ENCODE peak calls at places on chromosomes 12 and 14, in six cellular contexts. P is CD4-positive, CD25-positive, alpha-beta regulatory T cell; F is tibial nerve; Q is tibial artery; G is mesenchymal stem cell; E is GM23248. W is an unnamed sample. For H3K4me1, the result is how much of the 10 kb centered on the place peaks cover.

GRCh38 chr14:94026886-94027469 is 838 bp downstream of the OTUB2 start:
- DNase-seq in P (no peak), F (no peak), Q (no peak), G (no peak), E (no peak), W (no peak)

GRCh38 chr12:62190921-62191746 is 69.1 kb upstream of the USP15 start:
- DNase-seq in P (peak), F (no peak), Q (no peak), G (no peak), E (peak), W (peak)

GRCh38 chr14:80316426-80316825 is 105.1 kb upstream of the DIO2 start:
- DNase-seq in P (no peak), F (no peak), Q (no peak), G (no peak), E (peak), W (no peak)

GRCh38 chr12:58364389-58365086 is 423.2 kb downstream of the ATP23 start:
- DNase-seq in P (no peak), F (no peak), Q (no peak), G (peak), E (peak), W (no peak)

GRCh38 chr12:68884251-68884650 is 48.7 kb downstream of the CPM start:
- DNase-seq in P (no peak), F (no peak), Q (no peak), G (no peak), E (no peak), W (no peak)

GRCh38 chr14:81435578-81436295 is 35.6 kb upstream of the STON2 start:
- DNase-seq in P (no peak), F (no peak), Q (peak), G (peak), E (peak), W (peak)

GRCh38 chr12:17528394-17528793 is 561.6 kb downstream of the RERGL start:
- DNase-seq in P (no peak), F (no peak), Q (no peak), G (no peak), E (no peak), W (no peak)

GRCh38 chr14:97688626-97689336 is 891.6 kb downstream of the VRK1 start:
- DNase-seq in P (no peak), F (no peak), Q (no peak), G (no peak), E (no peak), W (no peak)

GRCh38 chr14:46108228-46108627 is 543.4 kb downstream of the RPL10L start:
- DNase-seq in P (no peak), F (no peak), Q (no peak), G (no peak), E (no peak), W (no peak)

GRCh38 chr12:7917392-7918267 is 18.4 kb downstream of the SLC2A3 start:
- DNase-seq in P (no peak), F (no peak), Q (no peak), G (peak), E (no peak), W (peak)

GRCh38 chr14:102097441-102098135 is 10.7 kb upstream of the HSP90AA1 start:
- DNase-seq in P (no peak), F (no peak), Q (no peak), G (no peak), E (no peak), W (no peak)

GRCh38 chr14:33943081-33943480 is 7.8 kb downstream of the EGLN3 start:
- DNase-seq in P (no peak), F (no peak), Q (no peak), G (no peak), E (no peak), W (no peak)

GRCh38 chr14:98183556-98183955 is 1088.4 kb downstream of the BCL11B start:
- DNase-seq in P (no peak), F (no peak), Q (no peak), G (no peak), E (no peak), W (no peak)

GRCh38 chr12:114817491-114818440 is 133.8 kb upstream of the TBX3 start:
- DNase-seq in P (no peak), F (no peak), Q (no peak), G (no peak), E (no peak), W (no peak)

GRCh38 chr14:20681348-20682126 is 2.8 kb upstream of the RNASE4 start:
- DNase-seq in P (peak), F (peak), Q (peak), G (peak), E (peak), W (peak)

GRCh38 chr12:11823043-11823442 is 173.6 kb downstream of the ETV6 start:
- DNase-seq in P (no peak), F (no peak), Q (no peak), G (peak), E (peak), W (no peak)

GRCh38 chr12:11824736-11825135 is 175.3 kb downstream of the ETV6 start:
- DNase-seq in P (no peak), F (no peak), Q (no peak), G (no peak), E (no peak), W (no peak)

GRCh38 chr12:11824069-11824468 is 174.6 kb downstream of the ETV6 start:
- DNase-seq in P (no peak), F (no peak), Q (no peak), G (no peak), E (no peak), W (no peak)

GRCh38 chr12:11822071-11822818 is 172.8 kb downstream of the ETV6 start:
- DNase-seq in P (peak), F (no peak), Q (no peak), G (peak), E (peak), W (peak)

GRCh38 chr12:11823593-11823992 is 174.1 kb downstream of the ETV6 start:
- DNase-seq in P (no peak), F (no peak), Q (no peak), G (no peak), E (no peak), W (no peak)
- H3K4me1 ChIP-seq in P (under half), F (under half), Q (under half), G (under half), E (under half), W (under half)

DNA sequence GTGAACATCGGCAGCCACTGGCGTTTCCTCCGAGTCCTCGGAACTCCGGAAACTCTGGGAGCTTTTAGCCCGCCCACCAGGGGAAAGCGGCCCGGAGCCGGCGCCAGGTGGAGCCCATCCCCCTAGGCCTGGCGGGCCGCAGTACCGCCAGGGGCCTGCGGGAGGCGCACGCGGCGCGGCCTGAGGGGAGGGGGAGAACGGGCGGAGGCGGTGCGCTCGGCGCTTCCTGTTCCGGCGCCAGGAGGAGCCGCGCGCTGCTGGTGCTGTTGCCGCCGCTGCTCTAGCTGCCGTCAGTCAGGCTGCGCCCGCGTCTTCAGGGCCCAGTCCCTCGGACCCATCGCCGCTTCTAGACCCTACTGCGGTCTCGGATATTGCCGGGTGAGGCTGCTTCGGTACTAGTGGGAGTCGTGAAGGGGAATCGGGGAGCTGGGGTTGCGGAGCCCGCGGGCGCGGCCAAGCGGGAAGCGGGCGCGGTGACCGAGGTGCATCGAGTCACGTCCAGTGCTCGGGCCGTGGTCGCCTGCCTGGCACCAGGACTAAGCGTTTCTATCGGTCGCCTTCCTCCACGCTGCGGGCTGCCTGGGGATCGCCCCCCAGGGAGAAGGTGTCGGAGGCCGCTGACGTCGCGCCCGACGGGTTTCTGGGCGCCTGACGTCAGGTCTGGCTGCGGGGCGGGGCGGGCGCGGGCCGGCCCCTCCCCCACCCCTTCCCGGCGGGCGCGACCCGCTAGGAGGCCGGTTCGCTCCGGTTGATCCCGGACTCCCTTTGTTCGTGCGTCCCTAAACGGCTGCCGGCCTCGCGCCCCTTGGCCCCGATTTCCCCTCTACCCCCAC is at the start of gene MAPK1IP1L:
- DNase-seq in P (peak), F (peak), Q (peak), G (peak), E (peak), W (peak)
- H3K4me1 ChIP-seq in P (under half), F (under half), Q (under half), G (under half), E (under half), W (under half)

DNA sequence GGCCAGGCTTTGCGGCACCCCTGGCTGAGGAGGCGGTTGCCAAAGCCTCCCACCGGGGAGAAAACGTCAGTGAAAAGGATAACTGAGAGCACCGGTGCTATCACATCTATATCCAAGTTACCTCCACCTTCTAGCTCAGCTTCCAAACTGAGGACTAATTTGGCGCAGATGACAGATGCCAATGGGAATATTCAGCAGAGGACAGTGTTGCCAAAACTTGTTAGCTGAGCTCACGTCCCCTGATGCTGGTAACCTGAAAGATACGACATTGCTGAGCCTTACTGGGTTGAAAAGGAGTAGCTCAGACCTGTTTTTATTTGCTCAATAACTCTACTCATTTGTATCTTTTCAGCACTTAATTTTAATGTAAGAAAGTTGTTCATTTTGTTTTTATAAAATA is 9.9 kb downstream of the DYRK2 start:
- DNase-seq in P (no peak), F (no peak), Q (no peak), G (no peak), E (no peak), W (no peak)
- H3K4me1 ChIP-seq in P (half or more), F (under half), Q (under half), G (under half), E (under half), W (half or more)

DNA sequence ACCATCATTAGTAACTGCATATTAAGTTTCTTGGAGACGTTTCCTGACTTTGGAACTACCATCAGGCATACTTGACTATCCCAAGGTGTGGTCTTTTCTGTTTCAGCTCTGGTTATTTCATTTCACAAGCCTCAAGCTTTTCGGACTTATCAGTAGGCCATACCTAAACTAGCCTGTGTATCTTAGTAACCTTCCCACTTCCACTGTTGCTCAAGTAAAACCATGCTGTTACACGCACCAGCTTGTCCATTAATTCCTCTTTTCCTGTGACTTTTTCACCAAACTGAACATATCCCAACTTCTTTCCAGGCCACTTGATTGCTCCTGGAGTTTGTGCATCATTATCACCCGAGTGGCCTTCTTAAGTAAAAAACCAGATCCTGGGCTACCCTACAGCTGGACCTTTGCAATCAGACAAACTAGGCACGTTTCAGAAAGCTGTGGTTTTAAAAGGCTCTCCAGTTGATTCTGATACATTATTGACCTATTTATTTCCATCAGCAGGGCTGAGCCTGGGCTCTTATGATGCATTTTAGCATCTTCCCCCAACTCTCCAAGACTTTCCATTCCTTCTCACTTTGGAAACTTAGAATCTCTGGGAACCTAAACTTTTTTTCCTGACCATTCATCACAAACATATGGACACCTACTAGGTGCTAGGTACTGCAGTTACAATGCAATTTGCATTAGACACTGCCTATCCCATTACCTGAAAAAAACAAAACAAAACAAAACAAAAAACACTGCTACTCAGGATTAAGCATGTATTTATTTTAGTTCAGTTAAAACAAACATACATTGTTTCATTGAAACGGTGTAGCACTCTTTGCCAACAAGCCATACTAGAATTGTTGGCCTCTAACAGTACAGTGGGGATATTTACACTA is 14.9 kb downstream of the SLC38A2 start:
- DNase-seq in P (no peak), F (no peak), Q (no peak), G (peak), E (peak), W (no peak)
- H3K4me1 ChIP-seq in P (under half), F (under half), Q (under half), G (under half), E (under half), W (under half)

GRCh38 chr14:95059126-95059525 is 98.2 kb downstream of the DICER1 start:
- DNase-seq in P (no peak), F (no peak), Q (no peak), G (no peak), E (no peak), W (no peak)
- H3K4me1 ChIP-seq in P (under half), F (under half), Q (under half), G (under half), E (under half), W (under half)

GRCh38 chr12:53068811-53069585 is 10.2 kb downstream of the SPRYD3 start:
- DNase-seq in P (no peak), F (peak), Q (peak), G (no peak), E (no peak), W (no peak)

GRCh38 chr12:53071591-53072551 is 7.3 kb downstream of the SPRYD3 start:
- DNase-seq in P (no peak), F (peak), Q (peak), G (no peak), E (peak), W (no peak)

GRCh38 chr12:53067993-53068770 is 11.0 kb downstream of the SPRYD3 start:
- DNase-seq in P (no peak), F (no peak), Q (no peak), G (no peak), E (no peak), W (no peak)

GRCh38 chr12:53070901-53071492 is 8.2 kb downstream of the SPRYD3 start:
- DNase-seq in P (no peak), F (no peak), Q (no peak), G (no peak), E (peak), W (no peak)

GRCh38 chr12:53069621-53070410 is 9.4 kb downstream of the SPRYD3 start:
- DNase-seq in P (no peak), F (peak), Q (peak), G (no peak), E (no peak), W (no peak)
- H3K4me1 ChIP-seq in P (under half), F (under half), Q (half or more), G (under half), E (under half), W (under half)

GRCh38 chr12:109115758-109116610 is at the start of gene ACACB:
- DNase-seq in P (no peak), F (peak), Q (peak), G (no peak), E (no peak), W (no peak)

GRCh38 chr12:109115404-109115757 is 1.0 kb upstream of the ACACB start:
- DNase-seq in P (no peak), F (no peak), Q (no peak), G (no peak), E (no peak), W (no peak)

GRCh38 chr12:109113661-109114321 is 2.6 kb upstream of the ACACB start:
- DNase-seq in P (no peak), F (no peak), Q (no peak), G (no peak), E (no peak), W (no peak)

GRCh38 chr12:109112720-109113465 is 3.5 kb upstream of the ACACB start:
- DNase-seq in P (no peak), F (no peak), Q (no peak), G (no peak), E (no peak), W (no peak)

GRCh38 chr12:109114644-109115043 is 1.7 kb upstream of the ACACB start:
- DNase-seq in P (no peak), F (no peak), Q (no peak), G (no peak), E (no peak), W (no peak)
- H3K4me1 ChIP-seq in P (under half), F (under half), Q (under half), G (under half), E (under half), W (under half)